ENCODE peak calls at places on chromosomes 1 and 21, in four cellular contexts. L is A549, X is HepG2, C is K562. E is an unnamed sample.

GRCh38 chr1:90475623-90476022 is 241.5 kb downstream of the BARHL2 start:
- DNase-seq in L (no peak), X (no peak), C (no peak), E (no peak)

GRCh38 chr1:248863011-248863881 is 4.4 kb upstream of the ZNF692 start:
- DNase-seq in L (peak), X (peak), C (peak), E (peak)

GRCh38 chr1:168396508-168396907 is 115.8 kb downstream of the TBX19 start:
- DNase-seq in L (no peak), X (no peak), C (no peak), E (no peak)

GRCh38 chr1:226444901-226445300 is 37.0 kb upstream of the PARP1 start:
- DNase-seq in L (no peak), X (no peak), C (no peak), E (no peak)

GRCh38 chr21:42423197-42423675 is 19.5 kb downstream of the UBASH3A start:
- DNase-seq in L (no peak), X (no peak), C (no peak), E (no peak)

GRCh38 chr1:204420039-204421004 is 8.7 kb upstream of the PPP1R15B start:
- DNase-seq in L (no peak), X (no peak), C (peak), E (no peak)

GRCh38 chr1:21827141-21827679 is 15.1 kb downstream of the LDLRAD2 start:
- DNase-seq in L (no peak), X (no peak), C (no peak), E (no peak)

GRCh38 chr1:205811660-205812059 is 1.3 kb downstream of the SLC41A1 start:
- DNase-seq in L (no peak), X (no peak), C (peak), E (no peak)

GRCh38 chr1:178055093-178055492 is 38.8 kb upstream of the RASAL2 start:
- DNase-seq in L (peak), X (peak), C (no peak), E (peak)

GRCh38 chr1:14118691-14119485 is 418.9 kb downstream of the PRDM2 start:
- DNase-seq in L (no peak), X (no peak), C (no peak), E (no peak)

GRCh38 chr1:206963740-206964139 is 6.5 kb downstream of the FCAMR start:
- DNase-seq in L (no peak), X (no peak), C (peak), E (no peak)

GRCh38 chr1:212106286-212106792 is 70.8 kb downstream of the DTL start:
- DNase-seq in L (no peak), X (no peak), C (no peak), E (no peak)

GRCh38 chr1:53319296-53320101 is 8.4 kb downstream of the LRP8 start:
- DNase-seq in L (no peak), X (no peak), C (no peak), E (no peak)

GRCh38 chr1:92538413-92539061 is 51.8 kb upstream of the GFI1 start:
- DNase-seq in L (no peak), X (no peak), C (no peak), E (no peak)

GRCh38 chr1:224880593-224881307 is 48.7 kb upstream of the DNAH14 start:
- DNase-seq in L (peak), X (peak), C (no peak), E (peak)

GRCh38 chr1:34128186-34128889 is 36.7 kb downstream of the CSMD2 start:
- DNase-seq in L (no peak), X (no peak), C (no peak), E (no peak)

GRCh38 chr1:159091547-159092397 is 15.2 kb upstream of the AIM2 start:
- DNase-seq in L (no peak), X (no peak), C (no peak), E (no peak)

GRCh38 chr1:179879797-179880196 is 2.2 kb upstream of the TOR1AIP2 start:
- DNase-seq in L (no peak), X (no peak), C (no peak), E (no peak)

GRCh38 chr1:229848762-229849677 is 218.0 kb upstream of the GALNT2 start:
- DNase-seq in L (peak), X (peak), C (peak), E (no peak)

GRCh38 chr1:195328681-195329080 is 1279.6 kb downstream of the KCNT2 start:
- DNase-seq in L (no peak), X (no peak), C (no peak), E (no peak)

GRCh38 chr1:96723372-96723771 is 1.8 kb downstream of the PTBP2 start:
- DNase-seq in L (no peak), X (no peak), C (no peak), E (no peak)

GRCh38 chr1:110538082-110538481 is 19.1 kb upstream of the KCNA10 start:
- DNase-seq in L (no peak), X (no peak), C (no peak), E (no peak)

GRCh38 chr1:200665851-200666250 is 3.9 kb downstream of the DDX59 start:
- DNase-seq in L (no peak), X (no peak), C (no peak), E (no peak)

GRCh38 chr1:149986486-149987296 is 23.8 kb downstream of the OTUD7B start:
- DNase-seq in L (no peak), X (no peak), C (no peak), E (no peak)

GRCh38 chr1:230122361-230123279 is 55.6 kb downstream of the GALNT2 start:
- DNase-seq in L (no peak), X (no peak), C (no peak), E (no peak)

GRCh38 chr21:41133896-41134522 is 34.0 kb upstream of the BACE2 start:
- DNase-seq in L (peak), X (peak), C (peak), E (no peak)

GRCh38 chr1:39391741-39392679 is 99.4 kb upstream of the BMP8A start:
- DNase-seq in L (peak), X (peak), C (peak), E (no peak)

GRCh38 chr1:53765656-53766055 is 26.7 kb upstream of the GLIS1 start:
- DNase-seq in L (no peak), X (no peak), C (no peak), E (no peak)

GRCh38 chr1:101314244-101314643 is 77.4 kb downstream of the S1PR1 start:
- DNase-seq in L (no peak), X (no peak), C (no peak), E (no peak)

GRCh38 chr1:145785481-145785880 is 38.4 kb downstream of the RNF115 start:
- DNase-seq in L (peak), X (no peak), C (no peak), E (no peak)

GRCh38 chr1:245348626-245349025 is 193.8 kb downstream of the KIF26B start:
- DNase-seq in L (no peak), X (no peak), C (no peak), E (no peak)

GRCh38 chr1:151584278-151584677 is 27.6 kb upstream of the SNX27 start:
- DNase-seq in L (no peak), X (no peak), C (peak), E (no peak)
- TF ChIP-seq HMGXB4 in L (no peak), X (no peak), C (no peak), E (no peak)

DNA sequence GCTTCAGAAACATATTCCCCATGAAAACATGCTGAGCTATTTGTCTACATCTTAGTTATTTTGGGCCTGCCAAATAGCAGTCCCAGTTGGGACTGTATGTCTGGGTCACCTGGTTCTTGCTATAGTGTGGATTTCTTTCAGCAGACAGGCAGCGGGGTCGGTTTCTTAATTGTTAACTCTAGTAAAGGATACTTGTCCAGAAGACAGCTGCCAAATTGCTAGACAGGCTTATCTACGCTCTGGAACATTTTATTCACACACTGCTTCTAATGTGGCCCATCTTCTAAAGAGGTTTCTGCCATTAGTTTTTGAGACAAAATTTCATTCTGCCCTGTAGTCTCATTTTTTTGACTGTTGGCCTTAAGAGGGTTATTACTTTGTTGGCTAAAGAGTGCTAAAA is 217.9 kb downstream of the RWDD3 start:
- DNase-seq in L (no peak), X (no peak), C (no peak), E (no peak)
- TF ChIP-seq HMGXB4 in L (no peak), X (no peak), C (no peak), E (no peak)

GRCh38 chr1:10606070-10606469 is 131.3 kb downstream of the PEX14 start:
- DNase-seq in L (no peak), X (no peak), C (no peak), E (no peak)
- TF ChIP-seq HMGXB4 in L (no peak), X (no peak), C (no peak), E (no peak)

GRCh38 chr1:30262158-30262557 is 461.2 kb downstream of the MATN1 start:
- DNase-seq in L (no peak), X (no peak), C (no peak), E (no peak)

GRCh38 chr1:30265127-30266070 is 458.0 kb downstream of the MATN1 start:
- DNase-seq in L (no peak), X (no peak), C (no peak), E (no peak)

GRCh38 chr1:30264672-30265025 is 458.7 kb downstream of the MATN1 start:
- DNase-seq in L (no peak), X (no peak), C (no peak), E (no peak)

GRCh38 chr1:30263888-30264671 is 459.3 kb downstream of the MATN1 start:
- DNase-seq in L (no peak), X (no peak), C (no peak), E (no peak)

DNA sequence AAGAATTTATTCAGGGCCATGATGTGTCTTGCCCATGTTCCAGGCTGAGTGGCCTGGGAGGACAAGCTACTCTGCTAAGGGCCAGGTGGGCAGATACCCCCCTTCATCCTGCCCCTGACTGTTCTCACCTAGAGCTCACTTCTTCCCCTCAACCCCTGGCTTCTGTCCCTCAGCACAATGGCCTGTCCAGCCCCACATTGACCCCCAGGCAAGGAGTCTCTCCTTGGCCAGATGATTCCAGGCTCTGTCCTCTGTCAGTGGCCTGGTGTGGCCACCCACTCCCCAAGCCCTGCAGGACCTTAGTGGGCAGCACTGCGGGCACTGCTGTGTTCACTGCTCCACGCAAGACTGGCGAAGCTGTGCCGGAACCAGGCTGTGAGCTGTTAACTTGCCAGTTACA is 460.0 kb downstream of the MATN1 start:
- DNase-seq in L (no peak), X (no peak), C (no peak), E (no peak)
- TF ChIP-seq HMGXB4 in L (no peak), X (no peak), C (no peak), E (no peak)

GRCh38 chr1:26530540-26530897 is 958 bp downstream of the RPS6KA1 start:
- DNase-seq in L (no peak), X (no peak), C (no peak), E (no peak)

GRCh38 chr1:26530898-26531598 is 1.5 kb downstream of the RPS6KA1 start:
- DNase-seq in L (peak), X (peak), C (peak), E (peak)

GRCh38 chr1:26529405-26529654 is 231 bp upstream of the RPS6KA1 start:
- DNase-seq in L (no peak), X (no peak), C (no peak), E (no peak)

GRCh38 chr1:26531651-26532131 is 2.1 kb downstream of the RPS6KA1 start:
- DNase-seq in L (no peak), X (no peak), C (no peak), E (peak)

DNA sequence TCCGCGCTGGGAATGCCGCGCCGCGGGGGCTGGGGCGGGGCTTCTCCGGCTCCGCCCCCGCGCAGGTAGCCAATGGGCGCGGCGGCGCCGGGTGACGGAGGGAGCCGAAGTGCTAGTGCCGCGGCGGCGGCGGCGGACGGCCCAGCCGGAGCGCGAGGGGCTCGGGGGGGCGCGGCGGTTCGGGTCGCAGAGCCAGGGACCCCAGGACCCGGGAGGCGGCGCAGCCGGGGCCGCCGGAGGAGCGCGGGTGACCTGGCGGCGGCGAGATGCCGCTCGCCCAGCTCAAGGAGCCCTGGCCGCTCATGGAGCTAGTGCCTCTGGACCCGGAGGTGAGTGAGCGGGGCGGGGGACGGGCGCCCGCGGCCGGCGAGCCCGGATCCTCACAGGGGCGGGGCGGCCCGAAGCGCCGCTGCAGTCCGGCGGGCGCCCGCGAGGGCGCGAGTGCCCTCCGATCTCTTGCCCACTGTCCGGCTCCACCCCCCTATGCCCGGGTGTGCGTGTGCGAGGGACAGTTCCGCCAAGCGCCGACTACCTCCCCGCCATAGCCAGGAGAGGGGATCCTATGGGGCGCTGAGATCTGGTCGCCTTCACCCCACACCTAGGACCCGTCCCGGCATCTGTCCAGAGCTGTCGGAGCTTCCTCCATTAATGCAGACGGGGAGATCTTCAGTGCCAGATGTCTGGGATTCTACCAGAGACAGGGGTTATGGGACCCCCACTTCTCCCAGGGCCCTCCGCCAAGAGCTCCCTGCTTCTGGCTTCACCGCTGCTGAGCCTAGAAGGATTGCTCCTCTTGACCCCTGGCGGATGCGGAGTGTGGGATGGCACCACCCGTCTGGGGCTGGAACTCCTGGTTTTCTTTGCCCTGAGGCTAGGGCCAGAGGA is at the start of gene RPS6KA1:
- DNase-seq in L (peak), X (peak), C (peak), E (peak)
- TF ChIP-seq HMGXB4 in L (no peak), X (no peak), C (no peak), E (peak)

GRCh38 chr1:57423135-57424131 is at the start of gene DAB1:
- DNase-seq in L (no peak), X (no peak), C (no peak), E (peak)
- TF ChIP-seq HMGXB4 in L (no peak), X (no peak), C (no peak), E (no peak)

DNA sequence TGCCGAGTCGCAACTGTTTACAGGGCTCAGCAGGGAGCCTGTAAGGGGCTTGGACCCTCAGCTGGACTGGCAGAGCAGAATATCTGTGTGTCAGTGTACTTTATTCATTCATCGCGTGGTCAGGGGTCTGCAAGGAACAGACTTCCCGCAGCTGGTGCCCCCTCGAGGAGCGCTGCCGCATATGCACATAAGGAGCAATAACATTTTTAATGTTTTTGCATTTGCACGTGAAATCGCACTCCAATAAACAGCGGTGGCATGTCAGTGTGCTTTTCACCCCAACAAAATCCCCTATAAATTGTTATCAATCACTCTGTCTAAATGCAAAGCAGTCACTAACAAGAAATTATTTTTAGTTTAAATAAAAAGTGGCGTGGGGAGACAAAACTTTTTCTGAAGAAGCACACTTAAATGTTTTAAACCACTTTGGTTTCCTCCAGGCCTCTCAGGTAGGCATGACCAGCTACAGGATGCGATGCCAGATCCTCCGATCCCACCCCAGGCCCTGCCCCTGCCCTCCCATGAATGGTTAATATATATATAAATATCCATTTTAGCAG is 3.5 kb downstream of the FMO1 start:
- DNase-seq in L (peak), X (peak), C (peak), E (peak)
- TF ChIP-seq HMGXB4 in L (no peak), X (no peak), C (no peak), E (no peak)

GRCh38 chr1:189859385-189859977 is 618.2 kb downstream of the BRINP3 start:
- DNase-seq in L (peak), X (peak), C (peak), E (peak)
- TF ChIP-seq HMGXB4 in L (no peak), X (no peak), C (no peak), E (no peak)

GRCh38 chr21:16590186-16590585 is 860.4 kb downstream of the USP25 start:
- DNase-seq in L (no peak), X (no peak), C (no peak), E (no peak)
- TF ChIP-seq HMGXB4 in L (no peak), X (no peak), C (no peak), E (no peak)